ENCODE peak calls at places on chromosomes 16 and 17, in ten cellular contexts. One of them, this sample, is unnamed.

GRCh38 chr16:27241658-27242057 is 26.9 kb downstream of the NSMCE1 start:
- DNase-seq in central memory CD4-positive, alpha-beta T cell: no peak
- DNase-seq in foreskin keratinocyte: no peak
- DNase-seq in H9: peak
- DNase-seq in left lobe of liver: peak
- DNase-seq in neural crest cell: no peak
- DNase-seq in NCI-H82: no peak
- DNase-seq in AML-193: no peak
- DNase-seq in AG04450: no peak
- DNase-seq in type B pancreatic cell: no peak
- DNase-seq in this sample: no peak

GRCh38 chr17:80433916-80434666 is 19.1 kb downstream of the ENDOV start:
- DNase-seq in left lobe of liver: no peak
- DNase-seq in foreskin keratinocyte: no peak
- DNase-seq in neural crest cell: no peak
- DNase-seq in central memory CD4-positive, alpha-beta T cell: no peak
- DNase-seq in NCI-H82: no peak
- DNase-seq in AML-193: no peak
- DNase-seq in type B pancreatic cell: no peak
- DNase-seq in H9: no peak
- DNase-seq in AG04450: no peak
- DNase-seq in this sample: no peak

GRCh38 chr17:9389116-9389515 is 186.5 kb downstream of the STX8 start:
- DNase-seq in AG04450: peak
- DNase-seq in left lobe of liver: no peak
- DNase-seq in H9: no peak
- DNase-seq in type B pancreatic cell: no peak
- DNase-seq in neural crest cell: no peak
- DNase-seq in central memory CD4-positive, alpha-beta T cell: no peak
- DNase-seq in foreskin keratinocyte: peak
- DNase-seq in AML-193: no peak
- DNase-seq in NCI-H82: no peak
- DNase-seq in this sample: no peak

GRCh38 chr17:34562387-34562786 is 17.0 kb upstream of the TMEM132E start:
- DNase-seq in H9: peak
- DNase-seq in type B pancreatic cell: no peak
- DNase-seq in foreskin keratinocyte: no peak
- DNase-seq in AML-193: no peak
- DNase-seq in left lobe of liver: no peak
- DNase-seq in central memory CD4-positive, alpha-beta T cell: no peak
- DNase-seq in NCI-H82: peak
- DNase-seq in neural crest cell: no peak
- DNase-seq in AG04450: no peak
- DNase-seq in this sample: no peak

GRCh38 chr16:85681255-85681654 is 7.5 kb downstream of the GINS2 start:
- DNase-seq in central memory CD4-positive, alpha-beta T cell: no peak
- DNase-seq in foreskin keratinocyte: no peak
- DNase-seq in H9: no peak
- DNase-seq in neural crest cell: no peak
- DNase-seq in AML-193: no peak
- DNase-seq in AG04450: no peak
- DNase-seq in type B pancreatic cell: no peak
- DNase-seq in NCI-H82: no peak
- DNase-seq in left lobe of liver: peak
- DNase-seq in this sample: no peak

GRCh38 chr17:2393184-2393953 is 7.5 kb downstream of the MNT start:
- DNase-seq in left lobe of liver: peak
- DNase-seq in H9: peak
- DNase-seq in central memory CD4-positive, alpha-beta T cell: peak
- DNase-seq in foreskin keratinocyte: no peak
- DNase-seq in NCI-H82: peak
- DNase-seq in neural crest cell: peak
- DNase-seq in AG04450: peak
- DNase-seq in type B pancreatic cell: peak
- DNase-seq in AML-193: peak
- DNase-seq in this sample: peak

GRCh38 chr16:15502041-15502725 is 67.8 kb downstream of the BMERB1 start:
- DNase-seq in type B pancreatic cell: no peak
- DNase-seq in AML-193: no peak
- DNase-seq in AG04450: peak
- DNase-seq in NCI-H82: no peak
- DNase-seq in foreskin keratinocyte: peak
- DNase-seq in H9: no peak
- DNase-seq in left lobe of liver: no peak
- DNase-seq in central memory CD4-positive, alpha-beta T cell: no peak
- DNase-seq in neural crest cell: no peak
- DNase-seq in this sample: no peak

GRCh38 chr16:4071686-4072561 is 44.3 kb downstream of the ADCY9 start:
- DNase-seq in H9: no peak
- DNase-seq in left lobe of liver: no peak
- DNase-seq in central memory CD4-positive, alpha-beta T cell: no peak
- DNase-seq in type B pancreatic cell: peak
- DNase-seq in AML-193: no peak
- DNase-seq in neural crest cell: no peak
- DNase-seq in NCI-H82: no peak
- DNase-seq in foreskin keratinocyte: no peak
- DNase-seq in AG04450: no peak
- DNase-seq in this sample: no peak

This sample was measured in CD8-positive, alpha-beta T cell.